ENCODE peak calls at places on chromosome 3, in four cellular contexts. A is HepG2, L is A549, G is HCT116. D is an unnamed sample.

GRCh38 chr3:172107403-172107802 is 68.0 kb downstream of the FNDC3B start:
- DNase-seq in A (no peak), L (no peak), G (no peak), D (no peak)

GRCh38 chr3:69143605-69144004 is 21.2 kb upstream of the LMOD3 start:
- DNase-seq in A (no peak), L (peak), G (peak), D (peak)

GRCh38 chr3:41652931-41653330 is 309.0 kb downstream of the ULK4 start:
- DNase-seq in A (no peak), L (no peak), G (no peak), D (peak)

GRCh38 chr3:28347374-28348285 is 891 bp upstream of the ZCWPW2 start:
- DNase-seq in A (no peak), L (no peak), G (no peak), D (peak)

GRCh38 chr3:177220136-177220974 is 23.1 kb upstream of the TBL1XR1 start:
- DNase-seq in A (no peak), L (no peak), G (no peak), D (no peak)

GRCh38 chr3:46213201-46213600 is 5.1 kb upstream of the CCR1 start:
- DNase-seq in A (no peak), L (no peak), G (no peak), D (no peak)

GRCh38 chr3:160183375-160184076 is 41.7 kb upstream of the C3orf80 start:
- DNase-seq in A (no peak), L (no peak), G (no peak), D (no peak)

GRCh38 chr3:46968783-46969428 is 7.6 kb downstream of the CCDC12 start:
- DNase-seq in A (no peak), L (no peak), G (no peak), D (no peak)

GRCh38 chr3:81502251-81502650 is 259.2 kb downstream of the GBE1 start:
- DNase-seq in A (no peak), L (no peak), G (no peak), D (no peak)

GRCh38 chr3:81302045-81302444 is 459.4 kb downstream of the GBE1 start:
- DNase-seq in A (peak), L (peak), G (peak), D (peak)

GRCh38 chr3:146589899-146590508 is 15.1 kb downstream of the PLSCR5 start:
- DNase-seq in A (peak), L (peak), G (peak), D (peak)

GRCh38 chr3:171328419-171329082 is 131.7 kb downstream of the TNIK start:
- DNase-seq in A (peak), L (peak), G (peak), D (peak)

GRCh38 chr3:155239960-155240359 is 53.5 kb downstream of the STRIT1 start:
- DNase-seq in A (no peak), L (no peak), G (no peak), D (no peak)

GRCh38 chr3:50189274-50189673 is 2.1 kb upstream of the GNAT1 start:
- DNase-seq in A (peak), L (peak), G (peak), D (peak)

GRCh38 chr3:121818578-121818977 is 16.3 kb downstream of the IQCB1 start:
- DNase-seq in A (no peak), L (no peak), G (no peak), D (no peak)

GRCh38 chr3:72006631-72007556 is 221.9 kb upstream of the PROK2 start:
- DNase-seq in A (no peak), L (no peak), G (no peak), D (no peak)

GRCh38 chr3:189233225-189233858 is 61.6 kb downstream of the TPRG1 start:
- DNase-seq in A (peak), L (peak), G (peak), D (peak)

GRCh38 chr3:40997711-40998519 is 201.4 kb upstream of the CTNNB1 start:
- DNase-seq in A (no peak), L (no peak), G (no peak), D (no peak)

GRCh38 chr3:27544372-27544865 is 60.2 kb upstream of the SLC4A7 start:
- DNase-seq in A (no peak), L (no peak), G (no peak), D (no peak)

GRCh38 chr3:112308151-112308911 is 14.3 kb upstream of the SLC9C1 start:
- DNase-seq in A (no peak), L (peak), G (no peak), D (peak)

GRCh38 chr3:20060924-20061323 is 20.7 kb downstream of the KAT2B start:
- DNase-seq in A (no peak), L (no peak), G (no peak), D (no peak)

GRCh38 chr3:150238995-150239612 is 169.0 kb upstream of the TSC22D2 start:
- DNase-seq in A (peak), L (peak), G (peak), D (peak)

GRCh38 chr3:179957264-179957845 is 79.4 kb downstream of the PEX5L start:
- DNase-seq in A (no peak), L (no peak), G (no peak), D (no peak)

GRCh38 chr3:113758389-113759029 is 11.7 kb downstream of the ATP6V1A start:
- DNase-seq in A (no peak), L (no peak), G (no peak), D (no peak)

GRCh38 chr3:52685285-52685704 is 418 bp downstream of the PBRM1 start:
- DNase-seq in A (peak), L (peak), G (peak), D (peak)

GRCh38 chr3:63032876-63033275 is 157.7 kb upstream of the CADPS start:
- DNase-seq in A (no peak), L (no peak), G (no peak), D (no peak)

GRCh38 chr3:20145874-20146273 is 40.1 kb downstream of the SGO1 start:
- DNase-seq in A (no peak), L (no peak), G (no peak), D (no peak)

GRCh38 chr3:11634081-11634635 is 9.6 kb downstream of the VGLL4 start:
- DNase-seq in A (no peak), L (no peak), G (no peak), D (no peak)

GRCh38 chr3:185363662-185364203 is 797 bp downstream of the MAP3K13 start:
- DNase-seq in A (no peak), L (no peak), G (no peak), D (no peak)

GRCh38 chr3:157300091-157300490 is 136.6 kb upstream of the PTX3 start:
- DNase-seq in A (no peak), L (no peak), G (no peak), D (no peak)

GRCh38 chr3:190279690-190280089 is 42.6 kb downstream of the CLDN1 start:
- DNase-seq in A (no peak), L (no peak), G (no peak), D (peak)

GRCh38 chr3:190286014-190286413 is 36.2 kb downstream of the CLDN1 start:
- DNase-seq in A (no peak), L (no peak), G (no peak), D (no peak)

GRCh38 chr3:190281308-190282051 is 40.8 kb downstream of the CLDN1 start:
- DNase-seq in A (peak), L (no peak), G (no peak), D (no peak)
- TF ChIP-seq REST in A (no peak), L (no peak), G (no peak), D (no peak)

GRCh38 chr3:4507010-4507596 is 14.0 kb downstream of the ITPR1 start:
- DNase-seq in A (peak), L (no peak), G (no peak), D (no peak)
- H3K4me2 ChIP-seq in A (no peak), L (no peak), G (no peak), D (no peak)

GRCh38 chr3:125482406-125482805 is 37.6 kb downstream of the SNX4 start:
- DNase-seq in A (peak), L (no peak), G (no peak), D (no peak)
- TF ChIP-seq REST in A (no peak), L (no peak), G (no peak), D (no peak)

GRCh38 chr3:66279168-66279567 is 58.4 kb downstream of the SLC25A26 start:
- DNase-seq in A (no peak), L (no peak), G (no peak), D (no peak)
- H3K4me2 ChIP-seq in A (no peak), L (no peak), G (no peak), D (no peak)